ENCODE peak calls at places on chromosomes 11 and 22, in ten cellular contexts. L, D, H, Y, V, K, U, W, A and X are unnamed samples.

GRCh38 chr11:75934851-75935250 is 119.8 kb downstream of the UVRAG start:
- DNase-seq in L (no peak), D (no peak), H (no peak), Y (no peak), V (no peak), K (no peak), U (no peak), W (no peak), A (no peak), X (no peak)

GRCh38 chr11:111205622-111206385 is 39.7 kb upstream of the POU2AF2 start:
- DNase-seq in L (peak), D (no peak), H (no peak), Y (no peak), V (no peak), K (no peak), U (no peak), W (no peak), A (no peak), X (no peak)

GRCh38 chr22:21697866-21698265 is 32.1 kb downstream of the PPIL2 start:
- DNase-seq in L (peak), D (no peak), H (peak), Y (no peak), V (no peak), K (no peak), U (no peak), W (no peak), A (no peak), X (no peak)

GRCh38 chr22:23277583-23278295 is 97.4 kb downstream of the BCR start:
- DNase-seq in L (no peak), D (no peak), H (no peak), Y (no peak), V (no peak), K (no peak), U (no peak), W (no peak), A (no peak), X (no peak)

GRCh38 chr11:71580057-71581003 is 2.3 kb downstream of the KRTAP5-11 start:
- DNase-seq in L (peak), D (peak), H (peak), Y (peak), V (peak), K (no peak), U (peak), W (peak), A (peak), X (peak)

GRCh38 chr11:8964324-8965320 is at the start of gene TMEM9B:
- DNase-seq in L (peak), D (peak), H (no peak), Y (peak), V (peak), K (peak), U (peak), W (peak), A (peak), X (peak)

GRCh38 chr22:45334528-45334927 is 24.8 kb downstream of the FAM118A start:
- DNase-seq in L (no peak), D (no peak), H (no peak), Y (no peak), V (no peak), K (no peak), U (no peak), W (no peak), A (no peak), X (no peak)

GRCh38 chr11:101127699-101128570 is 1.7 kb downstream of the PGR start:
- DNase-seq in L (no peak), D (no peak), H (no peak), Y (peak), V (peak), K (no peak), U (no peak), W (no peak), A (no peak), X (no peak)

GRCh38 chr22:39351689-39352214 is 2.0 kb downstream of the SYNGR1 start:
- DNase-seq in L (peak), D (no peak), H (no peak), Y (no peak), V (no peak), K (no peak), U (no peak), W (no peak), A (no peak), X (no peak)

GRCh38 chr11:46438211-46438610 is 46.6 kb upstream of the CHRM4 start:
- DNase-seq in L (no peak), D (no peak), H (no peak), Y (no peak), V (no peak), K (no peak), U (no peak), W (no peak), A (no peak), X (no peak)

GRCh38 chr11:95585071-95585751 is 204.4 kb downstream of the FAM76B start:
- DNase-seq in L (peak), D (no peak), H (no peak), Y (no peak), V (no peak), K (no peak), U (no peak), W (no peak), A (no peak), X (no peak)

GRCh38 chr22:42180349-42180842 is 49.8 kb upstream of the CYP2D6 start:
- DNase-seq in L (no peak), D (peak), H (no peak), Y (no peak), V (no peak), K (no peak), U (peak), W (peak), A (no peak), X (no peak)

GRCh38 chr22:17155941-17156340 is 3.1 kb downstream of the HDHD5 start:
- DNase-seq in L (no peak), D (no peak), H (no peak), Y (no peak), V (no peak), K (no peak), U (no peak), W (no peak), A (no peak), X (no peak)

GRCh38 chr11:110601941-110602340 is 110.3 kb downstream of the ARHGAP20 start:
- DNase-seq in L (no peak), D (peak), H (no peak), Y (no peak), V (no peak), K (no peak), U (no peak), W (no peak), A (no peak), X (no peak)

GRCh38 chr11:12876988-12877387 is 132.1 kb upstream of the RASSF10 start:
- DNase-seq in L (no peak), D (no peak), H (no peak), Y (no peak), V (no peak), K (no peak), U (no peak), W (no peak), A (no peak), X (no peak)

GRCh38 chr22:46007003-46007847 is 30.3 kb upstream of the WNT7B start:
- DNase-seq in L (peak), D (no peak), H (no peak), Y (peak), V (no peak), K (no peak), U (no peak), W (no peak), A (peak), X (peak)

GRCh38 chr22:31077681-31078080 is 3.4 kb upstream of the SMTN start:
- DNase-seq in L (no peak), D (no peak), H (no peak), Y (no peak), V (no peak), K (no peak), U (no peak), W (no peak), A (no peak), X (no peak)

GRCh38 chr11:10205928-10206327 is 88.1 kb downstream of the SBF2 start:
- DNase-seq in L (no peak), D (no peak), H (no peak), Y (no peak), V (no peak), K (no peak), U (no peak), W (no peak), A (no peak), X (no peak)